ENCODE peak calls at places on chromosomes 12 and 14, in nine cellular contexts. M, I, F, H, Y, N, T, J and R are unnamed samples.

GRCh38 chr12:46110220-46110700 is 119.9 kb upstream of the SCAF11 start:
- DNase-seq in N (no peak), T (no peak), F (no peak), J (no peak), H (no peak), M (no peak), Y (no peak), I (peak), R (no peak)

GRCh38 chr12:87427770-87428169 is 601.4 kb downstream of the C12orf50 start:
- DNase-seq in J (peak), F (no peak), I (no peak), T (no peak), N (no peak), M (no peak), H (no peak), Y (no peak), R (no peak)

GRCh38 chr12:81167694-81168093 is 89.8 kb downstream of the ACSS3 start:
- DNase-seq in M (no peak), I (no peak), H (no peak), T (no peak), Y (peak), F (no peak), J (peak), N (no peak), R (no peak)

GRCh38 chr12:116164263-116164817 is 113.2 kb downstream of the MED13L start:
- DNase-seq in F (no peak), I (no peak), H (no peak), J (no peak), N (no peak), Y (no peak), M (no peak), T (peak), R (no peak)

GRCh38 chr14:42884100-42884499 is 1277.4 kb downstream of the LRFN5 start:
- DNase-seq in T (no peak), I (no peak), Y (peak), M (no peak), J (no peak), N (no peak), F (no peak), H (no peak), R (no peak)

GRCh38 chr12:109182041-109182839 is 65.9 kb downstream of the ACACB start:
- DNase-seq in N (no peak), I (no peak), Y (peak), M (no peak), T (no peak), J (no peak), F (no peak), H (no peak), R (no peak)

GRCh38 chr12:27899151-27899661 is 73.3 kb downstream of the PTHLH start:
- DNase-seq in H (no peak), T (peak), I (no peak), F (no peak), M (no peak), Y (no peak), N (no peak), J (no peak), R (no peak)

GRCh38 chr12:67068204-67068731 is 200.9 kb upstream of the CAND1 start:
- DNase-seq in T (no peak), I (peak), M (no peak), N (no peak), Y (no peak), H (peak), F (no peak), J (no peak), R (no peak)

GRCh38 chr12:32680787-32681186 is 1.7 kb downstream of the DNM1L start:
- DNase-seq in Y (no peak), J (no peak), T (no peak), H (no peak), F (no peak), N (no peak), M (no peak), I (no peak), R (no peak)

GRCh38 chr12:30796891-30797371 is 42.2 kb upstream of the CAPRIN2 start:
- DNase-seq in H (peak), J (peak), I (no peak), M (no peak), N (no peak), T (no peak), Y (no peak), F (no peak), R (no peak)

GRCh38 chr12:14264777-14265176 is 100.7 kb upstream of the ATF7IP start:
- DNase-seq in F (no peak), Y (no peak), T (no peak), N (no peak), H (no peak), I (no peak), M (no peak), J (no peak), R (no peak)

GRCh38 chr12:2806700-2807099 is 5.8 kb upstream of the ITFG2 start:
- DNase-seq in Y (no peak), M (no peak), H (no peak), I (no peak), T (no peak), F (no peak), N (no peak), J (no peak), R (no peak)

GRCh38 chr12:89756638-89757321 is 48.1 kb upstream of the ATP2B1 start:
- DNase-seq in I (peak), T (no peak), H (no peak), N (no peak), Y (peak), J (peak), M (no peak), F (peak), R (no peak)

GRCh38 chr12:90449611-90450010 is 505.4 kb downstream of the CCER1 start:
- DNase-seq in F (no peak), M (no peak), H (no peak), J (no peak), Y (no peak), N (no peak), T (no peak), I (no peak), R (no peak)

GRCh38 chr14:34450958-34451357 is 11.1 kb downstream of the SPTSSA start:
- DNase-seq in N (no peak), T (no peak), M (no peak), F (no peak), I (no peak), H (no peak), Y (no peak), J (no peak), R (no peak)

GRCh38 chr12:57214398-57214781 is 2.2 kb upstream of the NXPH4 start:
- DNase-seq in M (peak), N (peak), I (peak), F (no peak), T (peak), Y (peak), J (peak), H (peak), R (no peak)

GRCh38 chr14:60573943-60574496 is 65.1 kb downstream of the SIX6 start:
- DNase-seq in H (no peak), I (no peak), F (no peak), T (no peak), J (no peak), M (no peak), Y (no peak), N (no peak), R (no peak)

GRCh38 chr12:57549909-57550627 is at the start of gene KIF5A:
- DNase-seq in N (peak), M (peak), I (peak), T (peak), J (no peak), H (peak), Y (no peak), F (no peak), R (peak)

GRCh38 chr12:78321696-78322095 is 491.0 kb downstream of the NAV3 start:
- DNase-seq in N (no peak), J (no peak), T (no peak), Y (no peak), M (no peak), H (no peak), I (no peak), F (no peak), R (no peak)

GRCh38 chr12:14570231-14570630 is 2.5 kb upstream of the PLBD1 start:
- DNase-seq in J (no peak), M (no peak), N (no peak), F (no peak), Y (no peak), I (no peak), H (no peak), T (no peak), R (no peak)

GRCh38 chr12:90233168-90234100 is 524.8 kb upstream of the ATP2B1 start:
- DNase-seq in N (no peak), H (no peak), Y (no peak), T (no peak), M (no peak), I (no peak), F (no peak), J (no peak), R (no peak)

GRCh38 chr12:124509300-124509675 is 58.1 kb downstream of the NCOR2 start:
- DNase-seq in T (no peak), M (no peak), F (no peak), J (no peak), Y (no peak), H (no peak), I (no peak), N (no peak), R (no peak)

GRCh38 chr12:128994869-128995268 is 141.6 kb downstream of the GLT1D1 start:
- DNase-seq in J (no peak), N (no peak), M (no peak), F (no peak), Y (no peak), H (no peak), T (peak), I (no peak), R (no peak)

GRCh38 chr12:52210186-52210924 is 18.5 kb upstream of the KRT80 start:
- DNase-seq in M (no peak), Y (no peak), N (no peak), T (no peak), I (no peak), H (no peak), J (no peak), F (no peak), R (no peak)

GRCh38 chr14:33705521-33705920 is 245.4 kb downstream of the EGLN3 start:
- DNase-seq in Y (no peak), M (no peak), T (no peak), I (no peak), J (no peak), N (no peak), F (no peak), H (no peak), R (no peak)

GRCh38 chr12:75977952-75978671 is 53.5 kb downstream of the PHLDA1 start:
- DNase-seq in Y (peak), T (no peak), N (peak), H (peak), I (peak), F (peak), J (peak), M (peak), R (no peak)